ENCODE peak calls at places on chromosome 5, in ten cellular contexts. G is HS-5; S is mesendoderm; E is upper lobe of left lung; M is adrenal gland; W is naive thymus-derived CD4-positive, alpha-beta T cell; U is AG08396; R is H1; K is amygdala; A is CD8-positive, alpha-beta memory T cell. P is an unnamed sample.

GRCh38 chr5:5979362-5979760 is 399.0 kb downstream of the MED10 start:
- DNase-seq in M (peak; percentile 28), R (no peak), K (no peak), S (peak; percentile 64), W (no peak), E (peak; percentile 52), A (no peak), U (no peak), G (no peak), P (no peak)

GRCh38 chr5:147450596-147450995 is 59.3 kb downstream of the DPYSL3 start:
- DNase-seq in S (peak; percentile 39), G (no peak), K (no peak), A (no peak), M (no peak), E (no peak), U (no peak), R (no peak), W (no peak), P (no peak)

GRCh38 chr5:35117960-35118359 is 70.2 kb upstream of the AGXT2 start:
- DNase-seq in K (no peak), S (no peak), R (no peak), M (no peak), E (no peak), A (no peak), U (no peak), G (peak; percentile 84), W (no peak), P (no peak)

GRCh38 chr5:152246401-152246800 is 158.7 kb downstream of the NMUR2 start:
- DNase-seq in S (peak; percentile 69), M (peak; percentile 62), W (no peak), R (peak; percentile 78), U (peak; percentile 4), K (no peak), A (no peak), G (no peak), E (no peak), P (no peak)

GRCh38 chr5:20286512-20286911 is 298.5 kb upstream of the CDH18 start:
- DNase-seq in U (no peak), K (no peak), W (no peak), A (no peak), G (peak; percentile 77), R (no peak), M (no peak), S (no peak), E (no peak), P (peak; percentile 43)

GRCh38 chr5:143182901-143183820 is 220.3 kb downstream of the NR3C1 start:
- DNase-seq in M (no peak), E (no peak), S (peak; percentile 27), A (no peak), U (no peak), K (no peak), R (no peak), W (no peak), G (no peak), P (no peak)

GRCh38 chr5:170427672-170428236 is 38.6 kb upstream of the KCNMB1 start:
- DNase-seq in K (no peak), R (no peak), U (no peak), G (no peak), W (no peak), S (no peak), E (no peak), A (no peak), M (no peak), P (no peak)

GRCh38 chr5:6480133-6481051 is 31.7 kb downstream of the UBE2QL1 start:
- DNase-seq in E (no peak), K (no peak), U (no peak), R (no peak), M (no peak), A (no peak), W (no peak), S (peak; percentile 40), G (no peak), P (no peak)

GRCh38 chr5:73726606-73727231 is 100.7 kb downstream of the ARHGEF28 start:
- DNase-seq in M (no peak), S (no peak), U (no peak), W (no peak), E (no peak), K (no peak), G (no peak), R (no peak), A (no peak), P (no peak)

GRCh38 chr5:169445191-169445590 is 138.4 kb upstream of the SPDL1 start:
- DNase-seq in E (no peak), K (no peak), W (no peak), U (no peak), A (no peak), S (no peak), M (no peak), R (no peak), G (no peak), P (no peak)

GRCh38 chr5:95712347-95712958 is 18.7 kb upstream of the RHOBTB3 start:
- DNase-seq in U (peak; percentile 60), S (peak; percentile 99), K (no peak), W (no peak), E (peak; percentile 49), G (peak; percentile 91), A (no peak), M (no peak), R (no peak), P (peak; percentile 65)

GRCh38 chr5:61887271-61887670 is 418.7 kb upstream of the KIF2A start:
- DNase-seq in W (no peak), A (no peak), U (no peak), S (no peak), K (no peak), G (no peak), M (no peak), R (no peak), E (no peak), P (no peak)

GRCh38 chr5:943201-943873 is 50.7 kb downstream of the TRIP13 start:
- DNase-seq in S (no peak), K (no peak), G (no peak), A (no peak), U (no peak), M (no peak), E (no peak), W (no peak), R (no peak), P (no peak)

GRCh38 chr5:95304706-95305105 is 19.8 kb upstream of the MCTP1 start:
- DNase-seq in G (no peak), W (no peak), R (no peak), E (no peak), S (no peak), M (no peak), A (no peak), U (no peak), K (no peak), P (no peak)

GRCh38 chr5:15807861-15808260 is 307.9 kb downstream of the FBXL7 start:
- DNase-seq in R (no peak), U (no peak), W (no peak), M (peak; percentile 39), A (no peak), G (no peak), K (no peak), S (no peak), E (no peak), P (no peak)

GRCh38 chr5:78566747-78567449 is 81.7 kb downstream of the LHFPL2 start:
- DNase-seq in R (no peak), U (no peak), A (no peak), K (no peak), G (no peak), S (no peak), W (no peak), E (no peak), M (no peak), P (no peak)

GRCh38 chr5:171483453-171484177 is 64.2 kb downstream of the FGF18 start:
- DNase-seq in R (no peak), M (peak; percentile 76), S (no peak), K (no peak), E (no peak), W (no peak), A (no peak), U (peak; percentile 90), G (no peak), P (no peak)

GRCh38 chr5:145548097-145548496 is 287.0 kb downstream of the PRELID2 start:
- DNase-seq in M (no peak), R (no peak), K (no peak), S (no peak), W (no peak), E (no peak), G (no peak), U (no peak), A (no peak), P (no peak)

GRCh38 chr5:16721151-16722102 is 104.6 kb upstream of the RETREG1 start:
- DNase-seq in G (no peak), S (peak; percentile 37), U (no peak), K (no peak), E (no peak), M (no peak), A (no peak), W (no peak), R (no peak), P (no peak)

GRCh38 chr5:76046761-76047160 is 36.4 kb upstream of the SV2C start:
- DNase-seq in M (no peak), K (no peak), A (no peak), R (no peak), W (no peak), G (no peak), E (no peak), U (no peak), S (no peak), P (no peak)

GRCh38 chr5:110477923-110478322 is 248.5 kb downstream of the TMEM232 start:
- DNase-seq in U (no peak), S (no peak), A (no peak), E (no peak), R (no peak), K (no peak), M (no peak), W (no peak), G (peak; percentile 80), P (peak; percentile 15)

GRCh38 chr5:159309689-159310433 is 20.4 kb downstream of the IL12B start:
- DNase-seq in R (peak; percentile 48), S (no peak), E (peak; percentile 28), W (no peak), A (no peak), K (no peak), G (no peak), U (no peak), M (no peak), P (no peak)